ENCODE peak calls at places on chromosome 10, in four cellular contexts. One of them, this sample, is unnamed.

GRCh38 chr10:71911296-71911954 is 52.8 kb upstream of the CHST3 start:
- DNase-seq in H9: no peak
- DNase-seq in mesendoderm: peak
- DNase-seq in H1: no peak
- DNase-seq in this sample: peak

GRCh38 chr10:104791471-104791870 is 150.4 kb downstream of the SORCS3 start:
- DNase-seq in mesendoderm: peak
- DNase-seq in H1: no peak
- DNase-seq in H9: no peak
- DNase-seq in this sample: no peak

GRCh38 chr10:81820418-81820817 is 54.6 kb upstream of the NRG3 start:
- DNase-seq in H1: no peak
- DNase-seq in mesendoderm: peak
- DNase-seq in H9: no peak
- DNase-seq in this sample: no peak

GRCh38 chr10:110151467-110151866 is 55.9 kb upstream of the MXI1 start:
- DNase-seq in H1: no peak
- DNase-seq in H9: no peak
- DNase-seq in mesendoderm: no peak
- DNase-seq in this sample: no peak

GRCh38 chr10:21525367-21526183 is at the start of gene SKIDA1:
- DNase-seq in H9: peak
- DNase-seq in mesendoderm: peak
- DNase-seq in H1: no peak
- DNase-seq in this sample: peak

GRCh38 chr10:116668446-116668845 is 47.7 kb downstream of the PNLIPRP2 start:
- DNase-seq in H1: no peak
- DNase-seq in H9: no peak
- DNase-seq in mesendoderm: no peak
- DNase-seq in this sample: no peak

GRCh38 chr10:1432161-1432560 is 305.2 kb downstream of the ADARB2 start:
- DNase-seq in H1: no peak
- DNase-seq in mesendoderm: no peak
- DNase-seq in H9: no peak
- DNase-seq in this sample: no peak

GRCh38 chr10:4650572-4650971 is 175.4 kb upstream of the AKR1E2 start:
- DNase-seq in H9: no peak
- DNase-seq in mesendoderm: no peak
- DNase-seq in H1: no peak
- DNase-seq in this sample: peak

DNA sequence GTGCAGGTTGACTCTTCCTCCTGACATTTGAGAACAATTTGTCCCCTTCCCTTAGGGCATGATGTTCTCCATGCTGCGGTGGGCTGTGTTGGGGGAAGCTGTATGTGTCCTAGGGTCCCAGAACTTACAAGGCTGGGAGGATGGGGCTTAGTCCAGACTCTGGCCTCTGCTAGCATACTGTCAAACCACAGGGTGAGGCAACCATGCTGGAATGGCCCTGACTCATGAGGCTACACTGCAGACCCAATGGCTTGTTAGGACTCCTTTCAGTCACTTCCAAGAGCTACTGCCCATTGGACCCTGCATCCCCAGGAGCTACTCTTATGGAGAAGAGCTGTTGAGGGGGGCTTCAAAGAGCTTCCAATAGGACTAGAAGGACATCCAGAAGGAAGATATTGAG is 20.1 kb upstream of the FAM170B start:
- DNase-seq in H1: no peak
- DNase-seq in H9: no peak
- DNase-seq in mesendoderm: no peak
- DNase-seq in this sample: peak
- H4K5ac ChIP-seq in H1: no peak
- H4K5ac ChIP-seq in H9: no peak
- H4K5ac ChIP-seq in mesendoderm: no peak
- H4K5ac ChIP-seq in this sample: no peak

DNA sequence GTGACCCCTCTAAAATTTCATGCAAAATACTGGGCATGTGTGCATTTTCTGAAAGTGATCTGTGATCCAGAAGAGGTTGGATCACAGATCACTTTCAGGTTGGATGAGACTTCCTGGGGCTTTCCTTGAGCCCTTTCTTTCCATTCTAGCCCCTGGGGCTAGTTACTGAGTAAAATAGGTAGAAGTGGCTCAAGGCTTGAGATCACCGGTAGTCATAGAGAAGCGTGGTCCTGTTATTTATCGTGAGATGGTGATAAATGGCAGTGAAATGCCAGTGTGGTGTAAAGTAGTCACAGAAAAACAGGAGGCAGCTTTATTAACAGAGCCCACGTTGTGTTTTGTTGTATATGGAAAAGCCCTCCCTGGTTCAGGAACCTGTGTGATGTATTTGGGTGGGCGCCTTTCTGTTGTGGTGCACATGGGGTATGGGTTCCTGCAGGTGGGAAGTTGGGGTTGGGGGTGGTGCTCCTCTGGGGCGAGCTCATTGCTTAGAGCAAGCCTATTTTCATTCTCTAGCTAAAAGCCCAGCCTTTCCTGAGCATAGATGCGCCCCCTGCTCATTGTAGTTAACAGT is 34.0 kb upstream of the SH2D4B start:
- DNase-seq in mesendoderm: no peak
- DNase-seq in H1: no peak
- DNase-seq in H9: no peak
- DNase-seq in this sample: no peak
- H4K5ac ChIP-seq in mesendoderm: no peak
- H4K5ac ChIP-seq in H1: no peak
- H4K5ac ChIP-seq in H9: no peak
- H4K5ac ChIP-seq in this sample: no peak

GRCh38 chr10:96843823-96844222 is 11.7 kb downstream of the LCOR start:
- DNase-seq in H1: no peak
- DNase-seq in H9: no peak
- DNase-seq in mesendoderm: no peak
- DNase-seq in this sample: no peak

GRCh38 chr10:96846395-96846794 is 14.3 kb downstream of the LCOR start:
- DNase-seq in H1: no peak
- DNase-seq in H9: no peak
- DNase-seq in mesendoderm: no peak
- DNase-seq in this sample: no peak

GRCh38 chr10:96842896-96843723 is 11.0 kb downstream of the LCOR start:
- DNase-seq in H9: no peak
- DNase-seq in mesendoderm: peak
- DNase-seq in H1: no peak
- DNase-seq in this sample: no peak

GRCh38 chr10:96850113-96850512 is 18.0 kb downstream of the LCOR start:
- DNase-seq in H9: no peak
- DNase-seq in mesendoderm: no peak
- DNase-seq in H1: no peak
- DNase-seq in this sample: no peak

GRCh38 chr10:96846926-96847325 is 14.8 kb downstream of the LCOR start:
- DNase-seq in mesendoderm: no peak
- DNase-seq in H1: no peak
- DNase-seq in H9: no peak
- DNase-seq in this sample: no peak
- H4K5ac ChIP-seq in mesendoderm: no peak
- H4K5ac ChIP-seq in H1: no peak
- H4K5ac ChIP-seq in H9: no peak
- H4K5ac ChIP-seq in this sample: no peak

DNA sequence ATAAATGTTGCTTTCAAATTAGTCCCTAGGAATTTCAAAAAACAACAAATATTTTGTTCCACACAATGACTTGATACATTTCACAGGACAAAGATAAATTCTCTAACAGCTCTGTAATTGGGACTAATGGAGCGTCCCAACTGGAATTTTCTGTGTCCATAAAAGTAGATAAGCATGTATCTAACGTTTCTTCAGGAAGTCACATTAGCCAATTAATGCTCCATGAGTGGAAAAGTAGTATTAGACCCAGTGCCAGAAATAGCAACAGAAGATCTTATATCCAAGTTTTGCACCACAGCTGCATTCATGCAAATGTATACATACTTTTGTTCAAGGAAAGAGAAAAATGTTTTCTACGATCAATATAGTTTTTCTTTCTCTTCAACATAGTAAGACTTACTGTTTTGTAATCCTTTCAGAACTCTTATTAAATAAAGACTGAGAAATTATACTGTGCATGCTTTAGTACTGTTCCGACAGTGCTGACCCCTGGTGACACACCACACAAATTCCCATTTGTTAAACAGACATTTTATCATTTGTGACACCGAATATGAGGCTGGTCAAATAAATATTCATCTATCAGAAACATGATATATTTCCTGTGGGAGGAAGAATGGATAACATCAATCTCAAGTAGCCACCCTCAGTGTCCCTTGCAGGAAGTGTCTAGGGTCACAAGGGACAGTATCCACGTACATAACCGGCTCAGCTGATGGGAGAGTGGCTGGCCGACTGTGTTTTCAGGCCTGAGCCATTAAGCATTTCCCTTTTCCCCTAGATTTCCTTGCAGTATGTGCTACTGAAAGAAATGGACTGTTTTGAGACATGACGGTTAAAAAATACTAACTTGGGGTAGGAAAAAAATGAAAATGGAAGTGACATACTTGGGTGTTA is 102.1 kb upstream of the RSU1 start:
- DNase-seq in mesendoderm: no peak
- DNase-seq in H9: no peak
- DNase-seq in H1: no peak
- DNase-seq in this sample: peak
- H4K5ac ChIP-seq in mesendoderm: no peak
- H4K5ac ChIP-seq in H9: no peak
- H4K5ac ChIP-seq in H1: no peak
- H4K5ac ChIP-seq in this sample: no peak

This sample was measured in IMR-90.